ENCODE peak calls at places on chromosomes 1 and 21, in ten cellular contexts. One of them, this sample, is unnamed.

GRCh38 chr21:45409466-45410150 is 4.6 kb downstream of the COL18A1 start:
- DNase-seq in T-cell: no peak
- DNase-seq in Calu3: no peak
- DNase-seq in activated T-cell treated with anti-CD3 and anti-CD28 coated beads, Interleukin-2, amount 50 U/mL, for 72 hours: no peak
- DNase-seq in GM06990: no peak
- DNase-seq in AG04449: no peak
- DNase-seq in fibroblast of mammary gland: peak; percentile 64
- DNase-seq in adipocyte: no peak
- DNase-seq in endodermal cell: peak; percentile 49
- DNase-seq in neural progenitor cell: no peak
- DNase-seq in this sample: no peak

GRCh38 chr1:39990428-39990827 is 35.5 kb downstream of the MFSD2A start:
- DNase-seq in T-cell: no peak
- DNase-seq in Calu3: no peak
- DNase-seq in activated T-cell treated with anti-CD3 and anti-CD28 coated beads, Interleukin-2, amount 50 U/mL, for 72 hours: no peak
- DNase-seq in GM06990: no peak
- DNase-seq in AG04449: no peak
- DNase-seq in fibroblast of mammary gland: no peak
- DNase-seq in adipocyte: no peak
- DNase-seq in endodermal cell: peak; percentile 45
- DNase-seq in neural progenitor cell: no peak
- DNase-seq in this sample: no peak

GRCh38 chr1:55144886-55145285 is 70.3 kb downstream of the USP24 start:
- DNase-seq in T-cell: no peak
- DNase-seq in Calu3: no peak
- DNase-seq in activated T-cell treated with anti-CD3 and anti-CD28 coated beads, Interleukin-2, amount 50 U/mL, for 72 hours: no peak
- DNase-seq in GM06990: no peak
- DNase-seq in AG04449: no peak
- DNase-seq in fibroblast of mammary gland: no peak
- DNase-seq in adipocyte: no peak
- DNase-seq in endodermal cell: no peak
- DNase-seq in neural progenitor cell: no peak
- DNase-seq in this sample: no peak

GRCh38 chr1:1124508-1124785 is 8.6 kb upstream of the C1orf159 start:
- DNase-seq in T-cell: no peak
- DNase-seq in Calu3: no peak
- DNase-seq in activated T-cell treated with anti-CD3 and anti-CD28 coated beads, Interleukin-2, amount 50 U/mL, for 72 hours: no peak
- DNase-seq in GM06990: no peak
- DNase-seq in AG04449: no peak
- DNase-seq in fibroblast of mammary gland: no peak
- DNase-seq in adipocyte: no peak
- DNase-seq in endodermal cell: no peak
- DNase-seq in neural progenitor cell: no peak
- DNase-seq in this sample: no peak

GRCh38 chr1:170593173-170593572 is 61.2 kb downstream of the GORAB start:
- DNase-seq in T-cell: no peak
- DNase-seq in Calu3: no peak
- DNase-seq in activated T-cell treated with anti-CD3 and anti-CD28 coated beads, Interleukin-2, amount 50 U/mL, for 72 hours: no peak
- DNase-seq in GM06990: no peak
- DNase-seq in AG04449: no peak
- DNase-seq in fibroblast of mammary gland: peak; percentile 14
- DNase-seq in adipocyte: peak; percentile 57
- DNase-seq in endodermal cell: no peak
- DNase-seq in neural progenitor cell: no peak
- DNase-seq in this sample: no peak

GRCh38 chr1:193417420-193417819 is 231.0 kb upstream of the B3GALT2 start:
- DNase-seq in T-cell: no peak
- DNase-seq in Calu3: no peak
- DNase-seq in activated T-cell treated with anti-CD3 and anti-CD28 coated beads, Interleukin-2, amount 50 U/mL, for 72 hours: no peak
- DNase-seq in GM06990: no peak
- DNase-seq in AG04449: no peak
- DNase-seq in fibroblast of mammary gland: peak; percentile 40
- DNase-seq in adipocyte: peak; percentile 19
- DNase-seq in endodermal cell: no peak
- DNase-seq in neural progenitor cell: no peak
- DNase-seq in this sample: no peak

GRCh38 chr1:232432313-232432712 is 197.6 kb downstream of the SIPA1L2 start:
- DNase-seq in T-cell: no peak
- DNase-seq in Calu3: no peak
- DNase-seq in activated T-cell treated with anti-CD3 and anti-CD28 coated beads, Interleukin-2, amount 50 U/mL, for 72 hours: no peak
- DNase-seq in GM06990: no peak
- DNase-seq in AG04449: no peak
- DNase-seq in fibroblast of mammary gland: no peak
- DNase-seq in adipocyte: no peak
- DNase-seq in endodermal cell: no peak
- DNase-seq in neural progenitor cell: no peak
- DNase-seq in this sample: no peak

GRCh38 chr1:186899977-186900376 is 71.2 kb downstream of the PLA2G4A start:
- DNase-seq in T-cell: no peak
- DNase-seq in Calu3: no peak
- DNase-seq in activated T-cell treated with anti-CD3 and anti-CD28 coated beads, Interleukin-2, amount 50 U/mL, for 72 hours: no peak
- DNase-seq in GM06990: no peak
- DNase-seq in AG04449: no peak
- DNase-seq in fibroblast of mammary gland: peak; percentile 21
- DNase-seq in adipocyte: no peak
- DNase-seq in endodermal cell: no peak
- DNase-seq in neural progenitor cell: no peak
- DNase-seq in this sample: no peak

GRCh38 chr1:168437821-168438220 is 106.0 kb downstream of the XCL2 start:
- DNase-seq in T-cell: no peak
- DNase-seq in Calu3: no peak
- DNase-seq in activated T-cell treated with anti-CD3 and anti-CD28 coated beads, Interleukin-2, amount 50 U/mL, for 72 hours: no peak
- DNase-seq in GM06990: no peak
- DNase-seq in AG04449: no peak
- DNase-seq in fibroblast of mammary gland: no peak
- DNase-seq in adipocyte: no peak
- DNase-seq in endodermal cell: no peak
- DNase-seq in neural progenitor cell: no peak
- DNase-seq in this sample: no peak

GRCh38 chr1:184163674-184164470 is 112.3 kb downstream of the TSEN15 start:
- DNase-seq in T-cell: no peak
- DNase-seq in Calu3: no peak
- DNase-seq in activated T-cell treated with anti-CD3 and anti-CD28 coated beads, Interleukin-2, amount 50 U/mL, for 72 hours: peak; percentile 33
- DNase-seq in GM06990: peak; percentile 40
- DNase-seq in AG04449: peak; percentile 28
- DNase-seq in fibroblast of mammary gland: peak; percentile 86
- DNase-seq in adipocyte: peak; percentile 38
- DNase-seq in endodermal cell: peak; percentile 62
- DNase-seq in neural progenitor cell: no peak
- DNase-seq in this sample: peak; percentile 79

GRCh38 chr1:1544544-1544943 is 4.1 kb upstream of the TMEM240 start:
- DNase-seq in T-cell: no peak
- DNase-seq in Calu3: no peak
- DNase-seq in activated T-cell treated with anti-CD3 and anti-CD28 coated beads, Interleukin-2, amount 50 U/mL, for 72 hours: no peak
- DNase-seq in GM06990: no peak
- DNase-seq in AG04449: no peak
- DNase-seq in fibroblast of mammary gland: no peak
- DNase-seq in adipocyte: no peak
- DNase-seq in endodermal cell: no peak
- DNase-seq in neural progenitor cell: no peak
- DNase-seq in this sample: no peak

GRCh38 chr1:75991497-75992114 is 59.4 kb upstream of the ASB17 start:
- DNase-seq in T-cell: peak; percentile 66
- DNase-seq in Calu3: peak; percentile 89
- DNase-seq in activated T-cell treated with anti-CD3 and anti-CD28 coated beads, Interleukin-2, amount 50 U/mL, for 72 hours: peak; percentile 62
- DNase-seq in GM06990: no peak
- DNase-seq in AG04449: no peak
- DNase-seq in fibroblast of mammary gland: peak; percentile 85
- DNase-seq in adipocyte: peak; percentile 96
- DNase-seq in endodermal cell: peak; percentile 94
- DNase-seq in neural progenitor cell: peak; percentile 87
- DNase-seq in this sample: peak; percentile 81

GRCh38 chr1:113675299-113675698 is 84.0 kb downstream of the PHTF1 start:
- DNase-seq in T-cell: no peak
- DNase-seq in Calu3: no peak
- DNase-seq in activated T-cell treated with anti-CD3 and anti-CD28 coated beads, Interleukin-2, amount 50 U/mL, for 72 hours: no peak
- DNase-seq in GM06990: no peak
- DNase-seq in AG04449: no peak
- DNase-seq in fibroblast of mammary gland: peak; percentile 50
- DNase-seq in adipocyte: no peak
- DNase-seq in endodermal cell: no peak
- DNase-seq in neural progenitor cell: no peak
- DNase-seq in this sample: no peak

GRCh38 chr1:94250341-94250740 is 13.0 kb upstream of the ARHGAP29 start:
- DNase-seq in T-cell: no peak
- DNase-seq in Calu3: peak; percentile 50
- DNase-seq in activated T-cell treated with anti-CD3 and anti-CD28 coated beads, Interleukin-2, amount 50 U/mL, for 72 hours: no peak
- DNase-seq in GM06990: no peak
- DNase-seq in AG04449: no peak
- DNase-seq in fibroblast of mammary gland: no peak
- DNase-seq in adipocyte: no peak
- DNase-seq in endodermal cell: no peak
- DNase-seq in neural progenitor cell: no peak
- DNase-seq in this sample: peak; percentile 7

GRCh38 chr1:231107600-231108326 is 54.1 kb upstream of the TRIM67 start:
- DNase-seq in T-cell: no peak
- DNase-seq in Calu3: no peak
- DNase-seq in activated T-cell treated with anti-CD3 and anti-CD28 coated beads, Interleukin-2, amount 50 U/mL, for 72 hours: no peak
- DNase-seq in GM06990: no peak
- DNase-seq in AG04449: no peak
- DNase-seq in fibroblast of mammary gland: no peak
- DNase-seq in adipocyte: peak; percentile 3
- DNase-seq in endodermal cell: peak; percentile 62
- DNase-seq in neural progenitor cell: no peak
- DNase-seq in this sample: peak; percentile 5

GRCh38 chr1:222588135-222588534 is 1.6 kb downstream of the TAF1A start:
- DNase-seq in T-cell: no peak
- DNase-seq in Calu3: no peak
- DNase-seq in activated T-cell treated with anti-CD3 and anti-CD28 coated beads, Interleukin-2, amount 50 U/mL, for 72 hours: no peak
- DNase-seq in GM06990: no peak
- DNase-seq in AG04449: no peak
- DNase-seq in fibroblast of mammary gland: peak; percentile 4
- DNase-seq in adipocyte: no peak
- DNase-seq in endodermal cell: no peak
- DNase-seq in neural progenitor cell: no peak
- DNase-seq in this sample: no peak

GRCh38 chr1:196387766-196388165 is 220.5 kb downstream of the KCNT2 start:
- DNase-seq in T-cell: no peak
- DNase-seq in Calu3: no peak
- DNase-seq in activated T-cell treated with anti-CD3 and anti-CD28 coated beads, Interleukin-2, amount 50 U/mL, for 72 hours: no peak
- DNase-seq in GM06990: no peak
- DNase-seq in AG04449: no peak
- DNase-seq in fibroblast of mammary gland: peak; percentile 17
- DNase-seq in adipocyte: peak; percentile 41
- DNase-seq in endodermal cell: no peak
- DNase-seq in neural progenitor cell: no peak
- DNase-seq in this sample: no peak

GRCh38 chr1:43783671-43784205 is 76.4 kb downstream of the ST3GAL3 start:
- DNase-seq in T-cell: no peak
- DNase-seq in Calu3: peak; percentile 57
- DNase-seq in activated T-cell treated with anti-CD3 and anti-CD28 coated beads, Interleukin-2, amount 50 U/mL, for 72 hours: no peak
- DNase-seq in GM06990: peak; percentile 67
- DNase-seq in AG04449: no peak
- DNase-seq in fibroblast of mammary gland: peak; percentile 36
- DNase-seq in adipocyte: no peak
- DNase-seq in endodermal cell: no peak
- DNase-seq in neural progenitor cell: no peak
- DNase-seq in this sample: peak; percentile 54

GRCh38 chr1:235011599-235012435 is 116.8 kb downstream of the TOMM20 start:
- DNase-seq in T-cell: peak; percentile 92
- DNase-seq in Calu3: peak; percentile 78
- DNase-seq in activated T-cell treated with anti-CD3 and anti-CD28 coated beads, Interleukin-2, amount 50 U/mL, for 72 hours: peak; percentile 95
- DNase-seq in GM06990: peak; percentile 95
- DNase-seq in AG04449: peak; percentile 100
- DNase-seq in fibroblast of mammary gland: peak; percentile 100
- DNase-seq in adipocyte: peak; percentile 87
- DNase-seq in endodermal cell: peak; percentile 44
- DNase-seq in neural progenitor cell: no peak
- DNase-seq in this sample: peak; percentile 48

GRCh38 chr1:29256395-29256794 is 20.1 kb downstream of the PTPRU start:
- DNase-seq in T-cell: no peak
- DNase-seq in Calu3: no peak
- DNase-seq in activated T-cell treated with anti-CD3 and anti-CD28 coated beads, Interleukin-2, amount 50 U/mL, for 72 hours: no peak
- DNase-seq in GM06990: no peak
- DNase-seq in AG04449: no peak
- DNase-seq in fibroblast of mammary gland: no peak
- DNase-seq in adipocyte: no peak
- DNase-seq in endodermal cell: peak; percentile 70
- DNase-seq in neural progenitor cell: peak; percentile 30
- DNase-seq in this sample: peak; percentile 69

GRCh38 chr1:68173283-68174172 is 58.8 kb downstream of the WLS start:
- DNase-seq in T-cell: no peak
- DNase-seq in Calu3: no peak
- DNase-seq in activated T-cell treated with anti-CD3 and anti-CD28 coated beads, Interleukin-2, amount 50 U/mL, for 72 hours: no peak
- DNase-seq in GM06990: no peak
- DNase-seq in AG04449: no peak
- DNase-seq in fibroblast of mammary gland: peak; percentile 33
- DNase-seq in adipocyte: peak; percentile 59
- DNase-seq in endodermal cell: no peak
- DNase-seq in neural progenitor cell: no peak
- DNase-seq in this sample: no peak

GRCh38 chr1:167605576-167605975 is 24.5 kb upstream of the RCSD1 start:
- DNase-seq in T-cell: no peak
- DNase-seq in Calu3: no peak
- DNase-seq in activated T-cell treated with anti-CD3 and anti-CD28 coated beads, Interleukin-2, amount 50 U/mL, for 72 hours: no peak
- DNase-seq in GM06990: no peak
- DNase-seq in AG04449: no peak
- DNase-seq in fibroblast of mammary gland: no peak
- DNase-seq in adipocyte: no peak
- DNase-seq in endodermal cell: no peak
- DNase-seq in neural progenitor cell: no peak
- DNase-seq in this sample: no peak

GRCh38 chr1:213019450-213019849 is 3.8 kb upstream of the ANGEL2 start:
- DNase-seq in T-cell: no peak
- DNase-seq in Calu3: no peak
- DNase-seq in activated T-cell treated with anti-CD3 and anti-CD28 coated beads, Interleukin-2, amount 50 U/mL, for 72 hours: no peak
- DNase-seq in GM06990: no peak
- DNase-seq in AG04449: no peak
- DNase-seq in fibroblast of mammary gland: no peak
- DNase-seq in adipocyte: no peak
- DNase-seq in endodermal cell: no peak
- DNase-seq in neural progenitor cell: no peak
- DNase-seq in this sample: no peak

GRCh38 chr1:204569478-204569877 is 53.3 kb downstream of the MDM4 start:
- DNase-seq in T-cell: no peak
- DNase-seq in Calu3: no peak
- DNase-seq in activated T-cell treated with anti-CD3 and anti-CD28 coated beads, Interleukin-2, amount 50 U/mL, for 72 hours: no peak
- DNase-seq in GM06990: no peak
- DNase-seq in AG04449: no peak
- DNase-seq in fibroblast of mammary gland: no peak
- DNase-seq in adipocyte: no peak
- DNase-seq in endodermal cell: no peak
- DNase-seq in neural progenitor cell: no peak
- DNase-seq in this sample: no peak

GRCh38 chr1:234709473-234710279 is 99.7 kb upstream of the IRF2BP2 start:
- DNase-seq in T-cell: no peak
- DNase-seq in Calu3: no peak
- DNase-seq in activated T-cell treated with anti-CD3 and anti-CD28 coated beads, Interleukin-2, amount 50 U/mL, for 72 hours: no peak
- DNase-seq in GM06990: no peak
- DNase-seq in AG04449: no peak
- DNase-seq in fibroblast of mammary gland: no peak
- DNase-seq in adipocyte: no peak
- DNase-seq in endodermal cell: no peak
- DNase-seq in neural progenitor cell: no peak
- DNase-seq in this sample: no peak

GRCh38 chr1:43069481-43070050 is 102.5 kb downstream of the EBNA1BP2 start:
- DNase-seq in T-cell: no peak
- DNase-seq in Calu3: no peak
- DNase-seq in activated T-cell treated with anti-CD3 and anti-CD28 coated beads, Interleukin-2, amount 50 U/mL, for 72 hours: no peak
- DNase-seq in GM06990: no peak
- DNase-seq in AG04449: no peak
- DNase-seq in fibroblast of mammary gland: no peak
- DNase-seq in adipocyte: peak; percentile 62
- DNase-seq in endodermal cell: peak; percentile 80
- DNase-seq in neural progenitor cell: peak; percentile 34
- DNase-seq in this sample: peak; percentile 75

This sample was measured in mesendoderm.